ENCODE peak calls at places on chromosomes 12 and 14, in five cellular contexts. F is Panc1, R is cardiac fibroblast, Z is brain microvascular endothelial cell, L is esophagus squamous epithelium. K is an unnamed sample.

GRCh38 chr14:33307691-33308369 is 369.2 kb downstream of the NPAS3 start:
- DNase-seq in F (no peak), L (no peak), R (peak), Z (no peak), K (peak)

GRCh38 chr12:38392584-38393144 is 76.1 kb downstream of the ALG10B start:
- DNase-seq in R (peak), L (no peak), Z (no peak), F (no peak), K (peak)

GRCh38 chr12:124228050-124228711 is 66.7 kb upstream of the RFLNA start:
- DNase-seq in R (no peak), F (no peak), L (no peak), Z (no peak), K (no peak)

GRCh38 chr12:40733871-40734270 is 41.6 kb downstream of the CNTN1 start:
- DNase-seq in Z (no peak), L (no peak), F (no peak), R (no peak), K (no peak)

GRCh38 chr12:130956456-130957303 is 3.0 kb downstream of the ADGRD1 start:
- DNase-seq in R (no peak), Z (no peak), L (no peak), F (no peak), K (no peak)

GRCh38 chr14:88482524-88482923 is 72.3 kb downstream of the PTPN21 start:
- DNase-seq in F (no peak), L (no peak), Z (no peak), R (no peak), K (no peak)

GRCh38 chr14:30267141-30267540 is 291.8 kb upstream of the G2E3 start:
- DNase-seq in Z (no peak), L (no peak), R (peak), F (no peak), K (peak)

GRCh38 chr12:56071648-56072047 is 8.3 kb upstream of the ERBB3 start:
- DNase-seq in L (no peak), F (no peak), Z (peak), R (peak), K (peak)

GRCh38 chr14:101876539-101876938 is 87.8 kb upstream of the DYNC1H1 start:
- DNase-seq in L (peak), F (no peak), Z (no peak), R (peak), K (no peak)

GRCh38 chr12:113136990-113137511 is 1.5 kb upstream of the RASAL1 start:
- DNase-seq in R (no peak), L (no peak), F (no peak), Z (no peak), K (no peak)

GRCh38 chr14:65866906-65867305 is 454.4 kb downstream of the FUT8 start:
- DNase-seq in R (no peak), F (no peak), L (no peak), Z (no peak), K (no peak)

GRCh38 chr12:112900298-112901145 is 6.2 kb upstream of the OAS1 start:
- DNase-seq in L (no peak), R (peak), F (peak), Z (peak), K (peak)

GRCh38 chr12:22408605-22409004 is 74.1 kb upstream of the ST8SIA1 start:
- DNase-seq in F (no peak), R (no peak), Z (no peak), L (no peak), K (no peak)

GRCh38 chr14:75702107-75702506 is 41.1 kb downstream of the TTLL5 start:
- DNase-seq in L (no peak), R (no peak), F (no peak), Z (no peak), K (no peak)

GRCh38 chr12:25997401-25997973 is 39.0 kb downstream of the RASSF8 start:
- DNase-seq in L (no peak), F (peak), R (peak), Z (peak), K (peak)

GRCh38 chr14:68576031-68576430 is 216.8 kb downstream of the ZFP36L1 start:
- DNase-seq in F (no peak), L (no peak), R (peak), Z (no peak), K (no peak)

GRCh38 chr14:64758711-64759554 is 54.7 kb downstream of the PLEKHG3 start:
- DNase-seq in F (no peak), L (no peak), Z (peak), R (peak), K (peak)

GRCh38 chr14:22336031-22336430 is 253.0 kb downstream of the DAD1 start:
- DNase-seq in L (no peak), Z (peak), F (no peak), R (no peak), K (no peak)

GRCh38 chr12:96108321-96108720 is 72.9 kb upstream of the LTA4H start:
- DNase-seq in R (peak), F (no peak), Z (no peak), L (no peak), K (no peak)

GRCh38 chr12:12874014-12874413 is 17.3 kb upstream of the GPRC5A start:
- DNase-seq in L (no peak), F (no peak), R (no peak), Z (no peak), K (no peak)

GRCh38 chr12:123061806-123062205 is 81.3 kb downstream of the ARL6IP4 start:
- DNase-seq in Z (no peak), L (no peak), R (no peak), F (no peak), K (no peak)

GRCh38 chr12:48119078-48119833 is at the start of gene PFKM:
- DNase-seq in Z (peak), R (peak), F (peak), L (peak), K (peak)

GRCh38 chr14:101501858-101502615 is 59.3 kb upstream of the DIO3 start:
- DNase-seq in R (no peak), L (no peak), F (no peak), Z (no peak), K (no peak)

GRCh38 chr14:36647827-36648753 is 13.6 kb upstream of the PAX9 start:
- DNase-seq in F (no peak), L (no peak), Z (peak), R (peak), K (no peak)

GRCh38 chr12:80763874-80764273 is 47.2 kb downstream of the MYF5 start:
- DNase-seq in Z (peak), L (no peak), R (peak), F (peak), K (peak)

GRCh38 chr12:65121956-65122469 is 908 bp upstream of the WIF1 start:
- DNase-seq in L (no peak), R (no peak), F (no peak), Z (no peak), K (no peak)

GRCh38 chr14:81551471-81551870 is 17.8 kb upstream of the SEL1L start:
- DNase-seq in F (no peak), R (no peak), Z (no peak), L (no peak), K (no peak)

GRCh38 chr14:77009014-77009413 is 19.5 kb downstream of the IRF2BPL start:
- DNase-seq in L (no peak), F (no peak), Z (no peak), R (no peak), K (no peak)

GRCh38 chr12:3135522-3136461 is 58.6 kb downstream of the TSPAN9 start:
- DNase-seq in L (no peak), R (peak), Z (peak), F (peak), K (peak)

GRCh38 chr14:105666420-105666819 is 140.0 kb downstream of the TMEM121 start:
- DNase-seq in L (no peak), F (no peak), Z (no peak), R (no peak), K (no peak)

GRCh38 chr12:115216300-115216699 is 532.3 kb upstream of the TBX3 start:
- DNase-seq in Z (no peak), R (no peak), F (no peak), L (no peak), K (no peak)

GRCh38 chr14:85471744-85472143 is 58.2 kb upstream of the FLRT2 start:
- DNase-seq in F (peak), L (no peak), R (peak), Z (peak), K (peak)

GRCh38 chr14:39734306-39734705 is 302.1 kb upstream of the FBXO33 start:
- DNase-seq in R (no peak), L (no peak), Z (no peak), F (no peak), K (no peak)

GRCh38 chr12:4908694-4909396 is 860 bp upstream of the KCNA1 start:
- DNase-seq in L (no peak), Z (no peak), R (no peak), F (no peak), K (no peak)

GRCh38 chr14:33728010-33728498 is 222.8 kb downstream of the EGLN3 start:
- DNase-seq in Z (no peak), R (no peak), L (no peak), F (no peak), K (no peak)

GRCh38 chr12:122747224-122748175 is 5.1 kb upstream of the DENR start:
- DNase-seq in F (no peak), L (no peak), R (no peak), Z (no peak), K (no peak)

GRCh38 chr14:99430491-99430890 is 50.2 kb downstream of the SETD3 start:
- DNase-seq in F (no peak), L (no peak), R (peak), Z (no peak), K (no peak)
- TF ChIP-seq CTCF in F (peak), L (no peak), R (peak), Z (peak), K (peak)

GRCh38 chr12:107873223-107873622 is 98.7 kb downstream of the ASCL4 start:
- DNase-seq in L (no peak), F (no peak), R (no peak), Z (no peak), K (no peak)
- TF ChIP-seq CTCF in L (no peak), F (no peak), R (no peak), Z (no peak), K (no peak)

GRCh38 chr12:53336137-53336785 is at the start of gene SP7:
- DNase-seq in Z (no peak), F (no peak), L (no peak), R (no peak), K (no peak)

GRCh38 chr12:53337998-53338397 is 1.8 kb upstream of the SP7 start:
- DNase-seq in R (no peak), L (no peak), F (no peak), Z (no peak), K (no peak)

GRCh38 chr12:53340398-53340797 is 4.2 kb upstream of the SP7 start:
- DNase-seq in F (no peak), R (no peak), L (no peak), Z (no peak), K (no peak)

GRCh38 chr12:53334822-53335221 is 1.3 kb downstream of the SP7 start:
- DNase-seq in F (no peak), R (no peak), Z (no peak), L (no peak), K (no peak)

GRCh38 chr12:53338916-53339315 is 2.8 kb upstream of the SP7 start:
- DNase-seq in R (no peak), Z (no peak), F (no peak), L (no peak), K (no peak)
- TF ChIP-seq CTCF in R (no peak), Z (no peak), F (no peak), L (no peak), K (no peak)

GRCh38 chr12:31659087-31659942 is at the start of gene ETFBKMT:
- DNase-seq in R (peak), L (peak), F (peak), Z (peak), K (peak)
- TF ChIP-seq CTCF in R (peak), L (peak), F (peak), Z (peak), K (peak)

GRCh38 chr12:125346361-125346760 is 281.1 kb downstream of the AACS start:
- DNase-seq in F (no peak), Z (no peak), R (no peak), L (no peak), K (no peak)

GRCh38 chr12:125343649-125344048 is 278.4 kb downstream of the AACS start:
- DNase-seq in R (no peak), Z (no peak), L (no peak), F (no peak), K (no peak)

GRCh38 chr12:125341422-125341821 is 276.2 kb downstream of the AACS start:
- DNase-seq in R (no peak), L (no peak), Z (no peak), F (no peak), K (no peak)

GRCh38 chr12:125336246-125336645 is 271.0 kb downstream of the AACS start:
- DNase-seq in F (no peak), Z (no peak), R (no peak), L (no peak), K (no peak)

DNA sequence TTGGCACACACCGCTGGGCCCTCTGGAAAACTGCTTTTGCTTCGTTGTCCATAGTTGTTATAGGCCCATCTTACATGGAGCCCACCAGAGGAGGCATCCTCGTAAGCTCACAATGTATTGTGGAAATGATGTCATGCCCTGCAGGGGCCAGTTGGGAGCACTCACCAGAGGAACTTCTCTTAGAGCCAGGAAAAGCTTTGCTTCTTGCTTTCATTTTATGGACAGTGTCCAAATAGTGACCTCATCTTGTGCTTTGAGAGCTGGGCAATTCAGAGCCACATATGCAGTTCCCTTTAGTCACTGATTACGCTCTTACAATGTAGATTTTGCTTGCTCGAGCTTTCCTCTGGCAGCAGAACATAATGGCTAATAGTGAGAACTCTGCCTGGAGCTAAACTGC is 275.6 kb downstream of the AACS start:
- DNase-seq in Z (peak), F (no peak), L (no peak), R (peak), K (peak)
- TF ChIP-seq CTCF in Z (no peak), F (no peak), L (no peak), R (no peak), K (no peak)

DNA sequence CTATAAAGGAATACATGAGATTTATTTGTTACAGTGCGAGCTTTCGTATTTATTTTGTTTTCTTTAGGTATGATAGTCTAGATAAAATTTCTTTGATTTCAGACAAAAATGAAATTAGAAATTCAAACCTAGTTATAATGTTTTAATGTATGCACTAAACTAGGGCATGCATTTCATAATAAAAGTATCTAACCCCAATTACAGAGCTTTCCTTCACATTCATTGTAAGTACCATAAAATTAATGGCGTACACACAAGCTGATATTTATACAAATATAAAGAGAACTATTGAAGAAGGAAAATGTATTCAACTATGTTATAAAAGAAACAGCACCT is 120.2 kb downstream of the GXYLT1 start:
- DNase-seq in F (no peak), Z (no peak), L (no peak), R (no peak), K (no peak)
- TF ChIP-seq CTCF in F (no peak), Z (no peak), L (no peak), R (no peak), K (peak)